ENCODE peak calls at places on chromosome 15, in four cellular contexts. V, Q, O and I are unnamed samples.

GRCh38 chr15:22866066-22866465 is 27.6 kb downstream of the NIPA2 start:
- DNase-seq in V (no peak), Q (no peak), O (no peak), I (peak)

GRCh38 chr15:37574985-37575384 is 359.5 kb upstream of the TMCO5A start:
- DNase-seq in Q (no peak), O (no peak), V (no peak), I (no peak)

GRCh38 chr15:78650022-78650421 is 9.0 kb upstream of the CHRNB4 start:
- DNase-seq in O (no peak), V (no peak), Q (no peak), I (no peak)

GRCh38 chr15:28021281-28022039 is 77.7 kb downstream of the OCA2 start:
- DNase-seq in V (no peak), O (no peak), Q (no peak), I (peak)

GRCh38 chr15:39582286-39582976 is 1.6 kb downstream of the THBS1 start:
- DNase-seq in V (no peak), Q (no peak), O (no peak), I (peak)

GRCh38 chr15:57551717-57552677 is 39.7 kb upstream of the MYZAP start:
- DNase-seq in V (no peak), Q (no peak), O (no peak), I (peak)

GRCh38 chr15:71103102-71103676 is 12.1 kb upstream of the THSD4 start:
- DNase-seq in O (peak), Q (no peak), V (no peak), I (peak)

GRCh38 chr15:40155270-40155910 is 5.5 kb upstream of the BUB1B start:
- DNase-seq in V (no peak), Q (no peak), O (no peak), I (no peak)

GRCh38 chr15:80152896-80153876 is at the start of gene FAH:
- DNase-seq in V (no peak), O (peak), Q (no peak), I (peak)

GRCh38 chr15:70486451-70487379 is 276.6 kb downstream of the UACA start:
- DNase-seq in Q (no peak), O (no peak), V (peak), I (peak)

DNA sequence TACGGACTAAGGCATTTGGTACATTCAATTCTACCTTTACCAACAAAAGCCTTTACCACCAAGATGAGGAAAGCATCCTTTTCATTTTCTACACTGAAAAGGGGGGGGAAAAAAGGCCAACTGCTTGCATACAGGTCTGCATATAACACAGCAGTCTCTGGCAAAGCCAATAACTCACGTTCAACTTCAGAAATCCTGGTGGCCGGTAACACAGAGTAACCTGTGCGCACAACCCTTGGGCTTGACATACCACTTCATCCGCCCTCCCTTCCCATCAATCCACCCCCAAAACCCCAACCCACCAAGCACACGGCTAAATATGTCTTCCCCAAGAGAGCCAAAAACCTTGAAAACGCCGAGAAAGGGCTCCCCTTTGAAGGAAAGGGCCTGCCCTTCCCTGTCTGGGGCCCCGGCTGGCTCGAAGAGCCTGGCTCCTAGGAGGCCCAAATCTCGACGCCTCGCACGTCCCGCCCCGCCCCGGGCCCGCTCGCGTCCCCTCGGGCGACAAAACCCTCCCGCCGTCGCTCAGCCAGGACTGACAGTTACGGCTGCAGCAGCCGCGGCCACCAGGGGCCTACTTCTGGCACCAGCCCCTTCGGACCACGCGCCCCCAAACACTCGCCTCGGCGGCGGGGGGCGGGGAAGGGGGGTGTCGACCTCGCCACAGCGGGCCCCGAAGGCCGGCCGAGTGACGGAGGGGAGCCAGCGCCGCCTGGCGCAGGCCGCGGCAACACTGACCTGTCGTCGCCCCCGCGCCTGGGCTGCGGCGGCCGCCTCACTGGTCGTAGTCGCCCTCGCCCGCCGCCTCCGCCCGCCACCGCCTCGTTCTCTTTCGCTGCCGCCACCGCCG is 848 bp downstream of the UBE3A start:
- DNase-seq in V (no peak), O (peak), Q (no peak), I (peak)
- TF ChIP-seq CTCF in V (no peak), O (peak), Q (peak), I (peak)

DNA sequence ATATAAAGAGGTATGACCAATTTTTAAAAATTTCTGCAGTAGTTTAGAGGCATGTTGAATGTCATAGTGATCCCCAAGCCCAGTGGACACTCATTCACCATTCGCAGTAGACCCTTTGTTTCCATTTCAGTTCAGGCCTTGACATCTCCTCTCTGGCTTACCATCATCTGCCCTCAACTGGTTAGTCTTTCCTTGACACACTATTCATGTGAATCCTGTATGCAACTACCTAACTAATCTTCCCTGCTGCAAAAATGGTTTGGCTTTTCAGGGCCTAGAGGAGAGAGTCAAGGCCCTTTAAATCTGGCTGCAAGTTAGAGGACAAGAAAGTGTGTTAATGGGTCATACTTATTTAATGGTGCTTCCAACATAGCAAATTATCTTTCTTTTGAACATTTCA is 10.9 kb downstream of the APH1B start:
- DNase-seq in V (no peak), O (no peak), Q (no peak), I (peak)
- TF ChIP-seq CTCF in V (no peak), O (no peak), Q (no peak), I (peak)

DNA sequence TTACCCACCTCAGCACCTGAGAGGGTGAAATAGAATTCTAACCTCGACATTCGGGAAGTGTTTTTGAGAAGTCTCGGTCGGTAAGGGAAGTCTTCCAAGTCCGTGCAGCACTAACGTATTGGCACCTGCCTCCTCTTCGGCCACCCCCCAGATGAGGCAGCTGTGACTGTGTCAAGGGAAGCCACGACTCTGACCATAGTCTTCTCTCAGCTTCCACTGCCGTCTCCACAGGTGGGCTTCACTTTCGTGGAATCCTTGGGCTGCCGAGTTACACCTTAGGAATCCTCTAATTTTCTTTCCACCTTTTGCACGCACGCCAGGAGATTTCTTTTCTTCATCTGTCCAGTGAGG is 775 bp downstream of the CCNDBP1 start:
- DNase-seq in Q (no peak), V (no peak), O (no peak), I (no peak)
- TF ChIP-seq CTCF in Q (no peak), V (no peak), O (peak), I (no peak)

DNA sequence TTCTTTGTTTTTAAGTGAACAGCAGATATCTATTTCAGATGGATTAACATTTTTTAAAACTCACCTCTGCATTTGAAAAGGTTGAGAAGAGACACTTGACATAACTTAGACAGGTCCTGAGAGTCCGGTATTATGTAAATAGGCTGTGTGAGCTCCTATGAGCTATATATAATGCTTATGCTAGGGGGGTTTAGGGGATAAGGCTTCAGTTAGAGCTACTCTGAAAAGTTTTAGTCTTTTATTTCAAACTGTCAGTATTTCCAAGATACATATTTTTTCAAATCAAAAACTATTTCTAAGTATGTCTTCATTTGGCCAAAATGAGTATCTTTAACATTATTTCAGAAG is 16.9 kb downstream of the SHC4 start:
- DNase-seq in Q (no peak), V (no peak), O (no peak), I (no peak)
- TF ChIP-seq CTCF in Q (no peak), V (no peak), O (no peak), I (no peak)

GRCh38 chr15:45720183-45720582 is 85.4 kb downstream of the SQOR start:
- DNase-seq in Q (no peak), O (no peak), V (no peak), I (no peak)

GRCh38 chr15:45714501-45715488 is 80.0 kb downstream of the SQOR start:
- DNase-seq in Q (no peak), O (peak), V (no peak), I (peak)

GRCh38 chr15:45710657-45711056 is 75.8 kb downstream of the SQOR start:
- DNase-seq in Q (no peak), V (no peak), O (no peak), I (no peak)

GRCh38 chr15:45719490-45719889 is 84.7 kb downstream of the SQOR start:
- DNase-seq in O (no peak), V (no peak), Q (no peak), I (peak)

DNA sequence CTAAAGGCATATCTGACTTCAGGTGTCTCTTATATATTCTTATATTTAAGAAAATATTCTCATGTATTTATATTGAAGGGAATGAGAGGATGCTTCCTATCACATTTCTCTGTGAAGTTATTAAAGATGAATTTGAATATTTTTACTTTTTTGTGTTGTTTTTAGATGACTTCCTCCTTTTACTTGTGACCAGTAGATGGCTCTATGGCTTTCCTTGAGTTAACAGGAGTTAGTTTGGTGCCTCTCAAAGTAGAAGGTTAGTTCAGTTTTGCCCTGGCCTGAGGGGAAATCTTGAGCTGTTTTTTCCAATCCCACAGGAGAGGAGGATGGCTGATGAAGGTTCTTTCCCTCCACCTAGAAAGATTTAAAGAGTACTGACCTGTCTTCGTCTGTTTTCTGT is 80.7 kb downstream of the SQOR start:
- DNase-seq in V (no peak), Q (no peak), O (peak), I (peak)
- TF ChIP-seq CTCF in V (no peak), Q (peak), O (peak), I (peak)

GRCh38 chr15:72118400-72118978 is at the start of gene SENP8:
- DNase-seq in O (no peak), Q (no peak), V (peak), I (no peak)

GRCh38 chr15:72116680-72117447 is 1.1 kb downstream of the MYO9A start:
- DNase-seq in Q (no peak), V (no peak), O (peak), I (peak)

GRCh38 chr15:72117448-72117697 is 577 bp downstream of the MYO9A start:
- DNase-seq in V (peak), O (peak), Q (no peak), I (peak)

GRCh38 chr15:72113347-72114031 is 4.5 kb downstream of the MYO9A start:
- DNase-seq in Q (no peak), V (no peak), O (no peak), I (no peak)

GRCh38 chr15:72117698-72118399 is at the start of gene MYO9A:
- DNase-seq in Q (peak), O (peak), V (peak), I (peak)
- TF ChIP-seq CTCF in Q (peak), O (peak), V (no peak), I (no peak)